ENCODE peak calls at places on chromosomes 13 and 19, in five cellular contexts. E is M059J, H is body of pancreas, A is Calu3, C is foreskin fibroblast. Q is an unnamed sample.

GRCh38 chr19:45667620-45668341 is at the start of gene GIPR:
- DNase-seq in E (peak), H (peak), A (peak), C (peak), Q (peak)

GRCh38 chr13:20728579-20729300 is 25.2 kb downstream of the IL17D start:
- DNase-seq in E (no peak), H (no peak), A (no peak), C (no peak), Q (no peak)

GRCh38 chr19:45863840-45864628 is at the start of gene FOXA3:
- DNase-seq in E (peak), H (peak), A (peak), C (peak), Q (peak)

GRCh38 chr13:50127017-50127725 is 111.9 kb downstream of the KCNRG start:
- DNase-seq in E (no peak), H (peak), A (no peak), C (peak), Q (no peak)

GRCh38 chr19:30539315-30539714 is 167.1 kb downstream of the ZNF536 start:
- DNase-seq in E (no peak), H (no peak), A (no peak), C (no peak), Q (no peak)

GRCh38 chr19:41997121-41997850 is 3.3 kb upstream of the ATP1A3 start:
- DNase-seq in E (peak), H (peak), A (peak), C (peak), Q (peak)

GRCh38 chr13:97223711-97224461 is 1.8 kb downstream of the MBNL2 start:
- DNase-seq in E (peak), H (peak), A (no peak), C (peak), Q (peak)

GRCh38 chr13:76213423-76213904 is 577.3 kb downstream of the LMO7 start:
- DNase-seq in E (no peak), H (no peak), A (no peak), C (no peak), Q (no peak)

GRCh38 chr13:19957320-19958118 is 1.0 kb upstream of the ZMYM2 start:
- DNase-seq in E (no peak), H (peak), A (peak), C (peak), Q (peak)

GRCh38 chr19:39372047-39372802 is 18.7 kb downstream of the PAF1 start:
- DNase-seq in E (peak), H (peak), A (no peak), C (peak), Q (no peak)

GRCh38 chr13:97005631-97006262 is 11.5 kb upstream of the OXGR1 start:
- DNase-seq in E (peak), H (no peak), A (no peak), C (peak), Q (no peak)

GRCh38 chr19:29664753-29665214 is 477 bp upstream of the PLEKHF1 start:
- DNase-seq in E (no peak), H (no peak), A (no peak), C (no peak), Q (no peak)

GRCh38 chr19:45117666-45118065 is 24.7 kb downstream of the PPP1R37 start:
- DNase-seq in E (no peak), H (peak), A (no peak), C (no peak), Q (no peak)

GRCh38 chr19:38417544-38418506 is 8.2 kb downstream of the RASGRP4 start:
- DNase-seq in E (no peak), H (peak), A (peak), C (peak), Q (peak)

GRCh38 chr19:532578-533484 is 1.3 kb downstream of the CDC34 start:
- DNase-seq in E (peak), H (peak), A (peak), C (peak), Q (peak)

Q was measured in LoVo.